ENCODE peak calls at places on chromosome 6, in nine cellular contexts. X, R, S, I, C, O, E, H and D are unnamed samples.

GRCh38 chr6:55825402-55826051 is 49.9 kb downstream of the BMP5 start:
- DNase-seq in X (no peak), R (peak), S (no peak), I (no peak), C (no peak), O (no peak), E (no peak), H (no peak), D (peak)

GRCh38 chr6:118873239-118873638 is 20.7 kb upstream of the ASF1A start:
- DNase-seq in X (no peak), R (no peak), S (no peak), I (no peak), C (no peak), O (no peak), E (no peak), H (no peak), D (no peak)

GRCh38 chr6:141675957-141676356 is 456.8 kb upstream of the GJE1 start:
- DNase-seq in X (no peak), R (no peak), S (peak), I (no peak), C (no peak), O (no peak), E (no peak), H (no peak), D (no peak)

GRCh38 chr6:45991189-45991588 is 24.5 kb downstream of the CLIC5 start:
- DNase-seq in X (no peak), R (no peak), S (no peak), I (no peak), C (no peak), O (no peak), E (no peak), H (no peak), D (no peak)

GRCh38 chr6:73743556-73743955 is 47.6 kb downstream of the CD109 start:
- DNase-seq in X (no peak), R (no peak), S (no peak), I (no peak), C (no peak), O (no peak), E (no peak), H (no peak), D (no peak)

GRCh38 chr6:108133594-108134179 is 32.1 kb upstream of the NR2E1 start:
- DNase-seq in X (peak), R (peak), S (peak), I (peak), C (no peak), O (peak), E (peak), H (peak), D (peak)

GRCh38 chr6:139613496-139613895 is 239.0 kb upstream of the CITED2 start:
- DNase-seq in X (no peak), R (no peak), S (no peak), I (no peak), C (no peak), O (no peak), E (no peak), H (no peak), D (no peak)

GRCh38 chr6:168514216-168514615 is 73.2 kb downstream of the SMOC2 start:
- DNase-seq in X (no peak), R (no peak), S (no peak), I (peak), C (no peak), O (no peak), E (no peak), H (peak), D (peak)

GRCh38 chr6:139820191-139820590 is 445.7 kb upstream of the CITED2 start:
- DNase-seq in X (no peak), R (peak), S (no peak), I (no peak), C (no peak), O (no peak), E (no peak), H (no peak), D (no peak)

GRCh38 chr6:106446983-106447382 is 86.5 kb downstream of the CRYBG1 start:
- DNase-seq in X (no peak), R (no peak), S (no peak), I (no peak), C (no peak), O (no peak), E (no peak), H (no peak), D (no peak)

GRCh38 chr6:133288662-133289061 is 47.5 kb downstream of the EYA4 start:
- DNase-seq in X (no peak), R (no peak), S (no peak), I (no peak), C (no peak), O (no peak), E (no peak), H (no peak), D (no peak)

GRCh38 chr6:14721103-14721758 is 524.6 kb upstream of the JARID2 start:
- DNase-seq in X (no peak), R (no peak), S (no peak), I (peak), C (no peak), O (no peak), E (no peak), H (no peak), D (no peak)

GRCh38 chr6:13045676-13046075 is 282.7 kb downstream of the TBC1D7 start:
- DNase-seq in X (no peak), R (no peak), S (no peak), I (no peak), C (no peak), O (no peak), E (no peak), H (no peak), D (no peak)

GRCh38 chr6:31114540-31114876 is at the start of gene PSORS1C1:
- DNase-seq in X (no peak), R (peak), S (no peak), I (peak), C (no peak), O (no peak), E (peak), H (peak), D (peak)

GRCh38 chr6:42766163-42766670 is 15.6 kb upstream of the BICRAL start:
- DNase-seq in X (no peak), R (peak), S (no peak), I (no peak), C (no peak), O (no peak), E (no peak), H (peak), D (no peak)

GRCh38 chr6:27809939-27810767 is 102.0 kb downstream of the OR2B2 start:
- DNase-seq in X (peak), R (peak), S (peak), I (peak), C (peak), O (peak), E (peak), H (peak), D (peak)

GRCh38 chr6:15026832-15027231 is 219.0 kb upstream of the JARID2 start:
- DNase-seq in X (no peak), R (no peak), S (no peak), I (no peak), C (no peak), O (peak), E (no peak), H (no peak), D (peak)

GRCh38 chr6:11232968-11233626 is 629 bp upstream of the NEDD9 start:
- DNase-seq in X (peak), R (peak), S (no peak), I (no peak), C (no peak), O (no peak), E (no peak), H (no peak), D (peak)

GRCh38 chr6:30238178-30238795 is 25.1 kb upstream of the TRIM26 start:
- DNase-seq in X (no peak), R (peak), S (peak), I (peak), C (no peak), O (no peak), E (no peak), H (no peak), D (no peak)

GRCh38 chr6:593907-594212 is 63.0 kb downstream of the HUS1B start:
- DNase-seq in X (no peak), R (no peak), S (no peak), I (no peak), C (no peak), O (no peak), E (no peak), H (no peak), D (no peak)

GRCh38 chr6:3045369-3045768 is 22.9 kb upstream of the RIPK1 start:
- DNase-seq in X (no peak), R (no peak), S (no peak), I (no peak), C (no peak), O (no peak), E (no peak), H (no peak), D (peak)

GRCh38 chr6:106849676-106850332 is 124.7 kb downstream of the CD24 start:
- DNase-seq in X (no peak), R (no peak), S (no peak), I (no peak), C (no peak), O (no peak), E (no peak), H (no peak), D (no peak)

GRCh38 chr6:1311400-1312192 is at the start of gene FOXQ1:
- DNase-seq in X (peak), R (no peak), S (peak), I (no peak), C (no peak), O (no peak), E (peak), H (no peak), D (no peak)

GRCh38 chr6:169702640-169703246 is 817 bp downstream of the C6orf120 start:
- DNase-seq in X (peak), R (no peak), S (no peak), I (no peak), C (peak), O (peak), E (no peak), H (peak), D (no peak)

GRCh38 chr6:81838724-81839425 is 86.4 kb upstream of the TENT5A start:
- DNase-seq in X (no peak), R (no peak), S (no peak), I (no peak), C (no peak), O (no peak), E (no peak), H (no peak), D (no peak)

GRCh38 chr6:50091641-50092040 is 41.9 kb upstream of the DEFB112 start:
- DNase-seq in X (no peak), R (no peak), S (no peak), I (no peak), C (no peak), O (no peak), E (no peak), H (no peak), D (no peak)

GRCh38 chr6:90219168-90219985 is 77.3 kb downstream of the BACH2 start:
- DNase-seq in X (no peak), R (no peak), S (peak), I (peak), C (no peak), O (peak), E (no peak), H (no peak), D (peak)

GRCh38 chr6:87244380-87244779 is 78.0 kb upstream of the SMIM8 start:
- DNase-seq in X (no peak), R (no peak), S (no peak), I (no peak), C (no peak), O (no peak), E (no peak), H (no peak), D (no peak)

GRCh38 chr6:112618796-112619195 is 271.7 kb downstream of the RFPL4B start:
- DNase-seq in X (no peak), R (peak), S (no peak), I (no peak), C (no peak), O (no peak), E (no peak), H (no peak), D (no peak)

GRCh38 chr6:46719099-46719498 is 16.1 kb downstream of the PLA2G7 start:
- DNase-seq in X (no peak), R (no peak), S (no peak), I (no peak), C (no peak), O (no peak), E (no peak), H (no peak), D (no peak)

GRCh38 chr6:143677891-143678737 is at the start of gene PHACTR2:
- DNase-seq in X (peak), R (peak), S (peak), I (peak), C (peak), O (no peak), E (peak), H (peak), D (peak)

GRCh38 chr6:26554669-26555504 is 16.7 kb downstream of the HMGN4 start:
- DNase-seq in X (peak), R (no peak), S (peak), I (no peak), C (peak), O (no peak), E (no peak), H (peak), D (peak)